ENCODE peak calls at places on chromosomes 16 and 17, in four cellular contexts. G is K562, W is GM12878, C is HepG2. K is an unnamed sample.

GRCh38 chr16:88508376-88508867 is 55.3 kb downstream of the ZFPM1 start:
- DNase-seq in C (peak; percentile 41), G (peak; percentile 79), W (no peak), K (no peak)

GRCh38 chr17:4433515-4434031 is at the start of gene SPNS3:
- DNase-seq in W (no peak), G (no peak), C (no peak), K (no peak)

GRCh38 chr16:28873543-28874201 is 4.6 kb upstream of the ATP2A1 start:
- DNase-seq in G (peak; percentile 85), W (no peak), C (no peak), K (peak; percentile 84)

GRCh38 chr16:10180771-10181163 is 1.5 kb downstream of the GRIN2A start:
- DNase-seq in C (peak; percentile 57), G (peak; percentile 68), W (no peak), K (peak; percentile 77)

GRCh38 chr17:59151591-59151990 is 3.4 kb downstream of the SKA2 start:
- DNase-seq in G (no peak), C (no peak), W (no peak), K (no peak)

GRCh38 chr17:19933633-19934032 is 44.0 kb downstream of the AKAP10 start:
- DNase-seq in C (no peak), W (no peak), G (no peak), K (no peak)

GRCh38 chr17:82449136-82449882 is 1.2 kb downstream of the CYBC1 start:
- DNase-seq in G (no peak), C (no peak), W (peak; percentile 65), K (peak; percentile 52)

GRCh38 chr16:22098538-22099255 is 6.4 kb downstream of the VWA3A start:
- DNase-seq in G (peak; percentile 72), W (peak; percentile 17), C (peak; percentile 89), K (peak; percentile 71)

GRCh38 chr16:86761117-86761971 is 183.0 kb downstream of the FOXL1 start:
- DNase-seq in C (peak; percentile 22), G (peak; percentile 63), W (no peak), K (peak; percentile 73)
- TF ChIP-seq FOXM1 in C (no peak), G (no peak), W (no peak), K (no peak)

GRCh38 chr16:71467810-71468209 is 5.8 kb upstream of the ZNF23 start:
- DNase-seq in G (peak; percentile 83), W (no peak), C (peak; percentile 37), K (no peak)
- TF ChIP-seq CHD2 in G (no peak), W (no peak), C (no peak), K (no peak)

GRCh38 chr17:78645421-78646295 is 68.5 kb upstream of the DNAH17 start:
- DNase-seq in C (no peak), G (no peak), W (peak; percentile 70), K (peak; percentile 18)

GRCh38 chr17:78651551-78651950 is 74.4 kb upstream of the DNAH17 start:
- DNase-seq in W (no peak), C (no peak), G (no peak), K (no peak)

GRCh38 chr17:78650093-78650715 is 73.0 kb upstream of the DNAH17 start:
- DNase-seq in C (peak; percentile 97), W (no peak), G (no peak), K (peak; percentile 10)

GRCh38 chr17:78647030-78647429 is 69.8 kb upstream of the DNAH17 start:
- DNase-seq in W (no peak), C (no peak), G (no peak), K (no peak)

DNA sequence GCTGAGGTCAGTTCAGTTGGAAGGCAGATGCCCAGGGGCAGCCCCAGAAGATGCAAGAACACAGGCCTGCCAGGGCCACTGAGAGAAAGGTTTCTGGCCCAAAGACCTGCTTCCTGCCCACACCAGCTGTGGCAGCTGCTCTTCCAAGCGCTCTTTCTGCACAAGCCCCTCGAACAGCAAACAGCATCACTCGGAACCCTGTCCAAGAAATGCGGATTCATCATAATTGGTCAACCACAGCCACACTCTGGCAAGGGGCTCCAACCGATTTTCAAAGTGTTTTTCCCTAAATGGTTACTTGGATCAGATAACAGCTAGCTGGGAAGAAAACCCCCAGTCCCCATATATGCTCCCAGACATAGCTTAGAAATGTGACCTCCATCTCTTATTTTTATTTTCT is 71.1 kb upstream of the DNAH17 start:
- DNase-seq in C (no peak), G (no peak), W (no peak), K (no peak)
- TF ChIP-seq CTCF in C (no peak), G (no peak), W (no peak), K (no peak)

DNA sequence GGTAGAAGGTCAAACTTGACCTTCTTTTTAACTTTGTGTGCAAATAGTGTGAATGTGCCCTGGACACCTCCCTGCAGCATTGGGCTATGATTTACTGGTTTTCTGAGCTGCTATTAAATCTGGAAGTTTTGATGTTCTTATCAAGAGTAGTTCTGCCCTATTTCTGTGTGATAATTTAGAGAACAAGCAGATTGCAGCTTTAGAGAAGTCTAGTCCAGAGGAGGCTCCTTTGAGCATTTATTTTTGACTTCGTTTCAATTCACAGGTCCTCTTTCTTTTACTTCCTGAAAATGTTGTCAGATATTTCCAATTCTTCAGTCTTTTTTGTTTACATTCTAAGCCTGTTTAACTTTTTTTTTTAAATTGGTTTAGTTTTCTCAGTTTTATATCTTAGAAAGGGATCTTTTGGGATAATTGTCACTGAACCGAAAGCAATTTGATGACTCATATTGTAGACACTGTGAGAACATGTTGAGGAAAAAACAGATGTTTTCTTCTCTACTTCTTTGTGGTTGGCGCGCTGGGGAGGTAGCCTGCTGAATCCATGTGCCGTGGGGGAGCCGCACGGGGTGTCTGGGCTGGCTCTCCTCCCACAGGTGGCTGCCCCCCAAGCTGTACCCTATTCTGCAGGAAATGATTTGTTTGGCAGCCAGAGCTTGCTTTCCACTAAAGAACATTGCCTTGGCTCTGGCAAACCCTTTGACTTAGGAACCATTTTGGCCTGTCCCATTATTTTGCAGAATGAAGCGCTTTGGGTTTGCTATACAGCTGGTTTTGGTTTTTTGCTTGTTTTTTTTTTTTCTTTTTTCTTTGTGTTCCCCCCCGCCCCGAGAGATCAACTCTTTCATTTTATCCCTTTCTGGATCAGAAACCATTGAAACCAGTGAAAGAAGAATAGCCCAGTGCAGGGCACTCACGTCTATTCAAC is 53.4 kb downstream of the MFSD11 start:
- DNase-seq in G (peak; percentile 57), W (peak; percentile 33), C (peak; percentile 39), K (peak; percentile 62)
- TF ChIP-seq FOXM1 in G (no peak), W (peak; percentile 28), C (no peak), K (no peak)

GRCh38 chr17:45195424-45195823 is 26.3 kb upstream of the FMNL1 start:
- DNase-seq in G (no peak), C (no peak), W (no peak), K (no peak)
- TF ChIP-seq CHD2 in G (no peak), C (no peak), W (no peak), K (no peak)

DNA sequence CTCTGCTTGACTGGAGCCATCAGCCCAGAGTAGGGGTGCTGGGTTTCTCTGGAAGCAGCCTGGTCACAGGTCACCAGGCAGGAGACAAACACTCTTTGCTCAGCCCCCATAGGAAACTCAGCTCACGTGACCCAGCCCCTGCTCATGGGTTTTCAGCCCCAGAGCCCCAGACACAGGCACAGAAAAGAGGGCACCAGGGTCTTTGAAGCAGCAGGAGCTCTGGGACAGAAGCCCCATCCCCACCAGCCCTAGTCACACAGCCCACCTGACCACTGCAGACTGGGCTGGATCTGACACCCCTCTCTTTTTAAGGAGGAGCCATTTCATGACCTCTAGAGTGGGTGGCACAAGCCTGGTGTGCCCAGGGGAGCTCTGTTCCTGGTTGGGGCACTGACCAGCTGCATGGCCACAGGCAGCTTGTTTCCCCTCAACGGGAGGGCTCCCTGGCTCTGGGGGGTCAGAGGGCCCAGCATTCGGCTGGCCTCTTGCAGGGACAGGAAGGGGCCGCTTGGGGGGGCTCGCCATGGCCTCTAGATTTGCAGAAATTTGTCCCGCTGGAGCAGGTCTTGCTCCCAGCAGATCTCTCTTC is 13.8 kb upstream of the CD79B start:
- DNase-seq in C (peak; percentile 34), W (no peak), G (no peak), K (no peak)
- TF ChIP-seq CTCF in C (no peak), W (no peak), G (no peak), K (no peak)

DNA sequence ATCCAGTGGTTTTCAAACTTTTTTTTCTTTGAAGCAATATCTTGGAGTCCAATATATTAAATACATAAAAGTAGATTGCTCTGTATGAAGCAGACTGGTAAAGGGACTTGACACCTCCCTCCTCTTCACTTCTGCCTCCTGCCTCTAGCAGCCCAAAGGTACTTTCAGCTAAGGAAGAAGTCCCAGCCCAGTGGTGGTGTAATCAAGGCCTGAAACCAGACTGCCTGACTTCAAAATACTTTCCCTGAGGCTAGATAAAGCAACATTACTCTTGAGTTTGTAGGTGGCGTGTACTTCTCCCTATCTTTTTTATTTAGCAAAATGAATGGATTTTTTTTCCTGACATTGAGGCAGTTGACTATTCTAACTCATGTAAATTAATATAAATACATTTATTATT is 122.4 kb upstream of the TMEM97 start:
- DNase-seq in C (no peak), G (no peak), W (no peak), K (no peak)
- TF ChIP-seq FOXM1 in C (no peak), G (no peak), W (no peak), K (no peak)

GRCh38 chr17:33229028-33229427 is 64.1 kb downstream of the ASIC2 start:
- DNase-seq in G (no peak), C (no peak), W (no peak), K (no peak)

GRCh38 chr17:33234930-33235685 is 58.0 kb downstream of the ASIC2 start:
- DNase-seq in G (peak; percentile 10), W (no peak), C (no peak), K (peak; percentile 24)

GRCh38 chr17:33234233-33234632 is 58.9 kb downstream of the ASIC2 start:
- DNase-seq in C (no peak), G (no peak), W (no peak), K (no peak)

GRCh38 chr17:33229499-33229898 is 63.6 kb downstream of the ASIC2 start:
- DNase-seq in C (no peak), G (no peak), W (no peak), K (no peak)

DNA sequence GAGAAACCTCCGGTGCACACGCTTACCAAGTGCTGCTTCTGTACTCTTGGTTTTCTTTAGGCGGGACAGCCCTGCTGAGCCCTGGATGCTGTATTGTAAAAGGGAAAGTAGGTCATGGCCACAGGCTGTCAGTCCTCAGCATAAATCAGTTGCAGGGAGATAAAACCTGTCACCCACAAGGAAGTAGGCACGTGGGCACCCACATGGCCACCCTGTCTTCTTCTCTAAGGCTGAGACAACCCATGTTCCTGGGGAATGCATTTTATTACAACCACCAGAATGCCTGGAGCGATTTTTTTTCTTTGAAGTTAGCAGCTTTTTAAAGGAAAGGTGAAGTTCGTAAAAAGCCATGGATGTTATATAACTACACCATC is 59.3 kb downstream of the ASIC2 start:
- DNase-seq in C (no peak), G (no peak), W (no peak), K (peak; percentile 59)
- TF ChIP-seq CHD2 in C (no peak), G (no peak), W (no peak), K (no peak)

K was measured in SK-N-SH.